ENCODE peak calls at places on chromosomes 2 and 18, in five cellular contexts. One of them, this sample, is unnamed.

GRCh38 chr2:21281876-21282514 is 158.2 kb downstream of the TDRD15 start:
- DNase-seq in GM12878: no peak
- DNase-seq in K562: no peak
- DNase-seq in HepG2: no peak
- DNase-seq in H1: no peak
- DNase-seq in this sample: no peak

GRCh38 chr2:32278476-32278853 is 761 bp downstream of the YIPF4 start:
- DNase-seq in GM12878: no peak
- DNase-seq in K562: no peak
- DNase-seq in HepG2: no peak
- DNase-seq in H1: no peak
- DNase-seq in this sample: no peak

GRCh38 chr2:20614201-20615045 is 36.5 kb downstream of the HS1BP3 start:
- DNase-seq in GM12878: no peak
- DNase-seq in K562: no peak
- DNase-seq in HepG2: peak; percentile 73
- DNase-seq in H1: no peak
- DNase-seq in this sample: peak; percentile 47

GRCh38 chr2:8310557-8311455 is 371.1 kb upstream of the ID2 start:
- DNase-seq in GM12878: no peak
- DNase-seq in K562: no peak
- DNase-seq in HepG2: no peak
- DNase-seq in H1: no peak
- DNase-seq in this sample: no peak

GRCh38 chr2:141589314-141589713 is 541.5 kb downstream of the LRP1B start:
- DNase-seq in GM12878: no peak
- DNase-seq in K562: no peak
- DNase-seq in HepG2: no peak
- DNase-seq in H1: no peak
- DNase-seq in this sample: no peak

GRCh38 chr2:202545523-202545922 is 89.2 kb upstream of the FAM117B start:
- DNase-seq in GM12878: no peak
- DNase-seq in K562: no peak
- DNase-seq in HepG2: no peak
- DNase-seq in H1: no peak
- DNase-seq in this sample: no peak

GRCh38 chr2:133774675-133775005 is 206.4 kb upstream of the NCKAP5 start:
- DNase-seq in GM12878: no peak
- DNase-seq in K562: no peak
- DNase-seq in HepG2: no peak
- DNase-seq in H1: no peak
- DNase-seq in this sample: no peak

GRCh38 chr2:127560929-127561275 is 25.4 kb downstream of the MYO7B start:
- DNase-seq in GM12878: no peak
- DNase-seq in K562: no peak
- DNase-seq in HepG2: no peak
- DNase-seq in H1: no peak
- DNase-seq in this sample: no peak

GRCh38 chr2:125745514-125745913 is 910.4 kb upstream of the GYPC start:
- DNase-seq in GM12878: peak; percentile 11
- DNase-seq in K562: peak; percentile 37
- DNase-seq in HepG2: peak; percentile 49
- DNase-seq in H1: peak; percentile 60
- DNase-seq in this sample: peak; percentile 73

GRCh38 chr2:95347681-95348608 is 50.8 kb downstream of the KCNIP3 start:
- DNase-seq in GM12878: no peak
- DNase-seq in K562: no peak
- DNase-seq in HepG2: no peak
- DNase-seq in H1: no peak
- DNase-seq in this sample: no peak

GRCh38 chr2:50752228-50752627 is 279.7 kb downstream of the NRXN1 start:
- DNase-seq in GM12878: no peak
- DNase-seq in K562: no peak
- DNase-seq in HepG2: no peak
- DNase-seq in H1: no peak
- DNase-seq in this sample: no peak

GRCh38 chr2:166881177-166881576 is 7.1 kb upstream of the XIRP2 start:
- DNase-seq in GM12878: no peak
- DNase-seq in K562: no peak
- DNase-seq in HepG2: no peak
- DNase-seq in H1: no peak
- DNase-seq in this sample: no peak

GRCh38 chr18:60232541-60232940 is 140.0 kb downstream of the MC4R start:
- DNase-seq in GM12878: no peak
- DNase-seq in K562: no peak
- DNase-seq in HepG2: no peak
- DNase-seq in H1: no peak
- DNase-seq in this sample: no peak

GRCh38 chr2:100882645-100883613 is 63.0 kb downstream of the NPAS2 start:
- DNase-seq in GM12878: no peak
- DNase-seq in K562: no peak
- DNase-seq in HepG2: peak; percentile 96
- DNase-seq in H1: no peak
- DNase-seq in this sample: no peak

GRCh38 chr2:175553944-175554343 is 372.4 kb upstream of the ATP5MC3 start:
- DNase-seq in GM12878: no peak
- DNase-seq in K562: no peak
- DNase-seq in HepG2: no peak
- DNase-seq in H1: no peak
- DNase-seq in this sample: no peak

GRCh38 chr2:207473203-207473865 is 56.4 kb upstream of the CREB1 start:
- DNase-seq in GM12878: peak; percentile 30
- DNase-seq in K562: peak; percentile 57
- DNase-seq in HepG2: peak; percentile 30
- DNase-seq in H1: peak; percentile 44
- DNase-seq in this sample: peak; percentile 83

GRCh38 chr18:25678226-25678625 is 326.3 kb upstream of the ZNF521 start:
- DNase-seq in GM12878: no peak
- DNase-seq in K562: no peak
- DNase-seq in HepG2: no peak
- DNase-seq in H1: no peak
- DNase-seq in this sample: no peak

GRCh38 chr2:3643371-3644245 is 14.4 kb upstream of the ALLC start:
- DNase-seq in GM12878: no peak
- DNase-seq in K562: no peak
- DNase-seq in HepG2: no peak
- DNase-seq in H1: no peak
- DNase-seq in this sample: no peak

GRCh38 chr2:143150287-143150686 is 21.1 kb downstream of the ARHGAP15 start:
- DNase-seq in GM12878: no peak
- DNase-seq in K562: no peak
- DNase-seq in HepG2: no peak
- DNase-seq in H1: no peak
- DNase-seq in this sample: no peak

GRCh38 chr2:239939736-239940483 is 85.2 kb downstream of the NDUFA10 start:
- DNase-seq in GM12878: no peak
- DNase-seq in K562: no peak
- DNase-seq in HepG2: no peak
- DNase-seq in H1: no peak
- DNase-seq in this sample: no peak

GRCh38 chr18:61388010-61388409 is 54.8 kb downstream of the CDH20 start:
- DNase-seq in GM12878: no peak
- DNase-seq in K562: no peak
- DNase-seq in HepG2: no peak
- DNase-seq in H1: no peak
- DNase-seq in this sample: no peak

GRCh38 chr18:72871091-72871490 is 3.3 kb upstream of the NETO1 start:
- DNase-seq in GM12878: no peak
- DNase-seq in K562: no peak
- DNase-seq in HepG2: no peak
- DNase-seq in H1: no peak
- DNase-seq in this sample: no peak

GRCh38 chr2:229575569-229576315 is 138.6 kb downstream of the DNER start:
- DNase-seq in GM12878: no peak
- DNase-seq in K562: no peak
- DNase-seq in HepG2: no peak
- DNase-seq in H1: no peak
- DNase-seq in this sample: no peak

GRCh38 chr2:6958616-6959235 is 41.5 kb downstream of the RNF144A start:
- DNase-seq in GM12878: no peak
- DNase-seq in K562: no peak
- DNase-seq in HepG2: no peak
- DNase-seq in H1: no peak
- DNase-seq in this sample: no peak

GRCh38 chr2:230779141-230779523 is 66.5 kb downstream of the CAB39 start:
- DNase-seq in GM12878: no peak
- DNase-seq in K562: no peak
- DNase-seq in HepG2: no peak
- DNase-seq in H1: no peak
- DNase-seq in this sample: no peak

GRCh38 chr2:233836359-233836758 is 18.0 kb downstream of the HJURP start:
- DNase-seq in GM12878: no peak
- DNase-seq in K562: no peak
- DNase-seq in HepG2: no peak
- DNase-seq in H1: no peak
- DNase-seq in this sample: no peak

DNA sequence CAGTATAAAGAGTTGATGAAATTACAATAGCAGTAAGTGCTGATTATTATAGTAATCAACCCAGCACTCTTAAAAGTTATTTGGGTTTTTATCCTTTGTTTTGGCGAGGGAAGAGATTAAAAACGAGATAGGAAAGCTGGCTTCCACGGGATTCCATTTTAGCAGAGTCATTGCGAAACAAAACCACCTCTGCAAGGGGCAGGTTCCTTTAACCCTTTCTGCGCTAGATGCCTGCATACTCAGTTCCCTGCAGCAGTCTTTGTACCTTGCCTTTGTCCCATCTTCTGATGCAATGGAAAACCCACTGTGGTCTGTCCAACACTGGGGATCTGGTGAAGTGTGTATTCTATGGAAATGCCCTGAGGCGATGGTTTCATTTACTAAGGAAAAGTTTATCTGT is 2.7 kb downstream of the YPEL5 start:
- DNase-seq in GM12878: no peak
- DNase-seq in K562: peak; percentile 53
- DNase-seq in HepG2: peak; percentile 59
- DNase-seq in H1: no peak
- DNase-seq in this sample: peak; percentile 80
- H3K4me1 ChIP-seq in GM12878: peaks cover 25% of the 10 kb centered on the region
- H3K4me1 ChIP-seq in K562: peaks cover 5% of the 10 kb centered on the region
- H3K4me1 ChIP-seq in HepG2: peaks cover 44% of the 10 kb centered on the region
- H3K4me1 ChIP-seq in H1: peaks cover 4% of the 10 kb centered on the region
- H3K4me1 ChIP-seq in this sample: peaks cover 33% of the 10 kb centered on the region

DNA sequence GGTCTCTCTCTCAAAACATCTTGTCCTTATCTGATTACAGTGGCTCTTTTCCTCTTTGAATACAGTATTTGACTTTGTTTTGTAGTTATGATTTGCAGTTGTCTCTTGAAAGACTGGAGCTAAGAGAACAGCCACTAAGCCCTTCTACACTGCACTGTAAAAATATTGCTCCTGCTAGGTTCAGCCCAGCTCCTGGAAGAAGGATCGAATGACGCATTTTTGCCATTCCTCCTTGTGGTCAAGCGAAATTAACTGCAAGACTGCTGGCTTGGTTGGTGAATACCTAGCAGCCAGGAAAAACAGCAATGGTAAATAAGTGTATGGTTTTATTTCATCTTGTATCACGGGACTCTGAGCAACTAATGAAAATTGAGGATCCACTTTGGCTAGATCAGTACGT is 407.8 kb upstream of the CDH2 start:
- DNase-seq in GM12878: no peak
- DNase-seq in K562: no peak
- DNase-seq in HepG2: no peak
- DNase-seq in H1: peak; percentile 10
- DNase-seq in this sample: peak; percentile 81
- TF ChIP-seq CREB1 in GM12878: no peak
- TF ChIP-seq CREB1 in K562: no peak
- TF ChIP-seq CREB1 in HepG2: no peak
- TF ChIP-seq CREB1 in H1: no peak
- TF ChIP-seq CREB1 in this sample: no peak

GRCh38 chr2:10410001-10410671 is 38.0 kb downstream of the ODC1 start:
- DNase-seq in GM12878: peak; percentile 86
- DNase-seq in K562: no peak
- DNase-seq in HepG2: no peak
- DNase-seq in H1: no peak
- DNase-seq in this sample: no peak
- H3K4me1 ChIP-seq in GM12878: peaks cover 52% of the 10 kb centered on the region
- H3K4me1 ChIP-seq in K562: peaks cover 42% of the 10 kb centered on the region
- H3K4me1 ChIP-seq in HepG2: peaks cover 28% of the 10 kb centered on the region
- H3K4me1 ChIP-seq in H1: peaks cover 3% of the 10 kb centered on the region
- H3K4me1 ChIP-seq in this sample: no peaks in the 10 kb centered on the region

DNA sequence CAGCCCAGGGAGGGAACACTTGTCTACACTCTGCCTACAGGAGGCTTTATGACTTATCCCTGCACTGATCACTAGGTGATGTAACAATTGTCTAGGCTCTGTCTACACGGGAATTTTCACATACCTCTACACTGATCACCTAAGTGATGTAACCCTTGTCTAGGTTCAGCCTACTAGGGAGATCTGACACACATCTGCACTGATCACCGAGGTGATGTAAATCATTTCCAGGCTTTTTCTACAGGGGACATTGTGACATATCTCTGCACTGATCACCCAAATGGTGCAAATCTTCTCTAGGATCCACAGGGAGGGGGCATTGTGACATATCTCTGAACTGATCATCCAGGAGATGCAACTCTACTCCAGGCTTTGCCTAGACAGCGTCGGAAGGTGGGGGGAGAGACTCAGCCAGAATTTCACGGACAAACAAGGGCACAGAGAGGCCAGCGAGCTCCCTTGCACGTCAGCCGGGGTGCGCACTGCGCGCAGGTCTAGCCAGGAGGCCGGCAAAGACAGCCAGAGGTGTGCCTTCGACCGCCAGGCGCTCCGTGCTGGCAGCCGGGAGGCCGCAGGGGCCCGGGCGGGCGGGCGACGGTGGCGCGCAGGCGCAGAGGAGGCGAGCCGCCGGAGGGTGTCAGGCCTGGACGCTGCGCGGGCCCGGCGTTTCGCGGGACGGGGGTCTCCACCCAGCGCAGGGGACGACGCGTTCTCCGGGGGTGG is 46.9 kb upstream of the USP14 start:
- DNase-seq in GM12878: no peak
- DNase-seq in K562: peak; percentile 83
- DNase-seq in HepG2: peak; percentile 59
- DNase-seq in H1: peak; percentile 19
- DNase-seq in this sample: peak; percentile 79
- TF ChIP-seq CREB1 in GM12878: no peak
- TF ChIP-seq CREB1 in K562: no peak
- TF ChIP-seq CREB1 in HepG2: no peak
- TF ChIP-seq CREB1 in H1: no peak
- TF ChIP-seq CREB1 in this sample: no peak

GRCh38 chr2:218855305-218856167 is 4.1 kb upstream of the WNT6 start:
- DNase-seq in GM12878: no peak
- DNase-seq in K562: no peak
- DNase-seq in HepG2: no peak
- DNase-seq in H1: no peak
- DNase-seq in this sample: no peak

GRCh38 chr2:218854860-218855259 is 4.7 kb upstream of the WNT6 start:
- DNase-seq in GM12878: no peak
- DNase-seq in K562: no peak
- DNase-seq in HepG2: no peak
- DNase-seq in H1: no peak
- DNase-seq in this sample: no peak

GRCh38 chr2:218856896-218857243 is 2.7 kb upstream of the WNT6 start:
- DNase-seq in GM12878: no peak
- DNase-seq in K562: no peak
- DNase-seq in HepG2: no peak
- DNase-seq in H1: no peak
- DNase-seq in this sample: no peak

GRCh38 chr2:218857371-218858137 is 2.1 kb upstream of the WNT6 start:
- DNase-seq in GM12878: no peak
- DNase-seq in K562: no peak
- DNase-seq in HepG2: no peak
- DNase-seq in H1: no peak
- DNase-seq in this sample: no peak

GRCh38 chr2:218856168-218856895 is 3.3 kb upstream of the WNT6 start:
- DNase-seq in GM12878: no peak
- DNase-seq in K562: no peak
- DNase-seq in HepG2: no peak
- DNase-seq in H1: no peak
- DNase-seq in this sample: no peak
- H3K4me1 ChIP-seq in GM12878: no peaks in the 10 kb centered on the region
- H3K4me1 ChIP-seq in K562: peaks cover 15% of the 10 kb centered on the region
- H3K4me1 ChIP-seq in HepG2: peaks cover 36% of the 10 kb centered on the region
- H3K4me1 ChIP-seq in H1: peaks cover 16% of the 10 kb centered on the region
- H3K4me1 ChIP-seq in this sample: peaks cover 55% of the 10 kb centered on the region